ENCODE peak calls at places on chromosomes 3 and 15, in ten cellular contexts. K is HT1080; W is amniotic epithelial cell; B is pancreas; O is NCI-H774; P is GM19239; D is stimulated activated CD8-positive, alpha-beta memory T cell treated with anti-CD3 and anti-CD28 coated beads, Interleukin-7, amount 100 ng/mL, for 1 hour; G is NCI-H2081 treated with DMSO at 0.1 percent for 48 hours; U is colonic mucosa; R is cardiac muscle cell. C is an unnamed sample.

GRCh38 chr3:179958759-179959158 is 78.0 kb downstream of the PEX5L start:
- DNase-seq in K (no peak), P (no peak), O (no peak), R (no peak), B (no peak), W (no peak), U (no peak), G (no peak), D (no peak), C (no peak)

GRCh38 chr3:96331341-96331740 is 483.1 kb upstream of the EPHA6 start:
- DNase-seq in D (no peak), R (no peak), G (peak; percentile 49), B (no peak), O (no peak), U (no peak), W (peak; percentile 38), P (no peak), K (peak; percentile 25), C (peak; percentile 3)

GRCh38 chr15:32861741-32862140 is 143.9 kb downstream of the GREM1 start:
- DNase-seq in W (peak; percentile 81), P (peak; percentile 6), G (no peak), O (no peak), U (peak; percentile 37), R (no peak), K (no peak), B (no peak), D (no peak), C (peak; percentile 88)

GRCh38 chr3:61378321-61378720 is 127.1 kb upstream of the FHIT start:
- DNase-seq in G (no peak), O (no peak), R (no peak), D (no peak), K (no peak), P (no peak), U (no peak), W (no peak), B (no peak), C (no peak)

GRCh38 chr15:36731025-36731424 is 151.6 kb downstream of the CDIN1 start:
- DNase-seq in W (no peak), P (no peak), G (no peak), D (no peak), O (no peak), B (no peak), K (no peak), R (no peak), U (no peak), C (no peak)

GRCh38 chr3:179969525-179969924 is 67.2 kb downstream of the PEX5L start:
- DNase-seq in W (peak; percentile 93), U (no peak), G (no peak), D (no peak), B (no peak), O (no peak), K (peak; percentile 81), R (no peak), P (no peak), C (peak; percentile 40)

GRCh38 chr15:25635190-25635589 is 196.4 kb upstream of the UBE3A start:
- DNase-seq in P (no peak), G (no peak), D (no peak), R (no peak), B (no peak), K (peak; percentile 23), O (no peak), U (no peak), W (no peak), C (no peak)

GRCh38 chr3:58659051-58659675 is 7.4 kb downstream of the FAM3D start:
- DNase-seq in D (no peak), P (no peak), K (peak; percentile 42), B (no peak), G (no peak), U (peak; percentile 64), O (no peak), W (peak; percentile 41), R (peak; percentile 22), C (peak; percentile 42)